ENCODE peak calls at places on chromosomes 1 and 21, in nine cellular contexts. One of them, this sample, is unnamed.

GRCh38 chr1:24236170-24237045 is 49.3 kb upstream of the IFNLR1 start:
- DNase-seq in spleen: no peak
- DNase-seq in activated T-cell treated with anti-CD3 and anti-CD28 coated beads for 1 hour: no peak
- DNase-seq in activated CD4-positive, alpha-beta T cell treated with anti-CD3 and anti-CD28 coated beads for 24 hours: peak; percentile 18
- DNase-seq in tibial artery: no peak
- DNase-seq in epithelial cell of esophagus: peak; percentile 95
- DNase-seq in endothelial cell: no peak
- DNase-seq in stimulated activated naive CD8-positive, alpha-beta T cell treated with anti-CD3 and anti-CD28 coated beads, Interleukin-15, Interleukin-2, amounts not matched to agents 100 U/mL and 50 U/mL, for 24 hours: peak; percentile 66
- DNase-seq in effector CD4-positive, alpha-beta T cell: no peak
- DNase-seq in this sample: peak; percentile 26

GRCh38 chr1:223137402-223138100 is 5.5 kb downstream of the TLR5 start:
- DNase-seq in spleen: no peak
- DNase-seq in activated T-cell treated with anti-CD3 and anti-CD28 coated beads for 1 hour: no peak
- DNase-seq in activated CD4-positive, alpha-beta T cell treated with anti-CD3 and anti-CD28 coated beads for 24 hours: no peak
- DNase-seq in tibial artery: no peak
- DNase-seq in epithelial cell of esophagus: peak; percentile 84
- DNase-seq in endothelial cell: no peak
- DNase-seq in stimulated activated naive CD8-positive, alpha-beta T cell treated with anti-CD3 and anti-CD28 coated beads, Interleukin-15, Interleukin-2, amounts not matched to agents 100 U/mL and 50 U/mL, for 24 hours: no peak
- DNase-seq in effector CD4-positive, alpha-beta T cell: no peak
- DNase-seq in this sample: peak; percentile 92

GRCh38 chr1:94105957-94106529 is 14.9 kb downstream of the ABCA4 start:
- DNase-seq in spleen: no peak
- DNase-seq in activated T-cell treated with anti-CD3 and anti-CD28 coated beads for 1 hour: no peak
- DNase-seq in activated CD4-positive, alpha-beta T cell treated with anti-CD3 and anti-CD28 coated beads for 24 hours: no peak
- DNase-seq in tibial artery: no peak
- DNase-seq in epithelial cell of esophagus: no peak
- DNase-seq in endothelial cell: no peak
- DNase-seq in stimulated activated naive CD8-positive, alpha-beta T cell treated with anti-CD3 and anti-CD28 coated beads, Interleukin-15, Interleukin-2, amounts not matched to agents 100 U/mL and 50 U/mL, for 24 hours: no peak
- DNase-seq in effector CD4-positive, alpha-beta T cell: no peak
- DNase-seq in this sample: no peak

GRCh38 chr1:213989740-213990472 is 2.1 kb downstream of the PROX1 start:
- DNase-seq in spleen: no peak
- DNase-seq in activated T-cell treated with anti-CD3 and anti-CD28 coated beads for 1 hour: no peak
- DNase-seq in activated CD4-positive, alpha-beta T cell treated with anti-CD3 and anti-CD28 coated beads for 24 hours: no peak
- DNase-seq in tibial artery: no peak
- DNase-seq in epithelial cell of esophagus: peak; percentile 2
- DNase-seq in endothelial cell: no peak
- DNase-seq in stimulated activated naive CD8-positive, alpha-beta T cell treated with anti-CD3 and anti-CD28 coated beads, Interleukin-15, Interleukin-2, amounts not matched to agents 100 U/mL and 50 U/mL, for 24 hours: no peak
- DNase-seq in effector CD4-positive, alpha-beta T cell: no peak
- DNase-seq in this sample: peak; percentile 5

GRCh38 chr1:19477284-19478240 is 7.8 kb downstream of the CAPZB start:
- DNase-seq in spleen: peak; percentile 88
- DNase-seq in activated T-cell treated with anti-CD3 and anti-CD28 coated beads for 1 hour: no peak
- DNase-seq in activated CD4-positive, alpha-beta T cell treated with anti-CD3 and anti-CD28 coated beads for 24 hours: no peak
- DNase-seq in tibial artery: no peak
- DNase-seq in epithelial cell of esophagus: no peak
- DNase-seq in endothelial cell: no peak
- DNase-seq in stimulated activated naive CD8-positive, alpha-beta T cell treated with anti-CD3 and anti-CD28 coated beads, Interleukin-15, Interleukin-2, amounts not matched to agents 100 U/mL and 50 U/mL, for 24 hours: peak; percentile 65
- DNase-seq in effector CD4-positive, alpha-beta T cell: no peak
- DNase-seq in this sample: no peak

GRCh38 chr1:222815367-222815765 is 527 bp downstream of the DISP1 start:
- DNase-seq in spleen: no peak
- DNase-seq in activated T-cell treated with anti-CD3 and anti-CD28 coated beads for 1 hour: peak; percentile 41
- DNase-seq in activated CD4-positive, alpha-beta T cell treated with anti-CD3 and anti-CD28 coated beads for 24 hours: peak; percentile 49
- DNase-seq in tibial artery: no peak
- DNase-seq in epithelial cell of esophagus: peak; percentile 44
- DNase-seq in endothelial cell: no peak
- DNase-seq in stimulated activated naive CD8-positive, alpha-beta T cell treated with anti-CD3 and anti-CD28 coated beads, Interleukin-15, Interleukin-2, amounts not matched to agents 100 U/mL and 50 U/mL, for 24 hours: peak; percentile 82
- DNase-seq in effector CD4-positive, alpha-beta T cell: peak; percentile 28
- DNase-seq in this sample: peak; percentile 75

GRCh38 chr1:53526451-53527101 is 67.4 kb downstream of the DMRTB1 start:
- DNase-seq in spleen: no peak
- DNase-seq in activated T-cell treated with anti-CD3 and anti-CD28 coated beads for 1 hour: no peak
- DNase-seq in activated CD4-positive, alpha-beta T cell treated with anti-CD3 and anti-CD28 coated beads for 24 hours: no peak
- DNase-seq in tibial artery: peak; percentile 88
- DNase-seq in epithelial cell of esophagus: no peak
- DNase-seq in endothelial cell: no peak
- DNase-seq in stimulated activated naive CD8-positive, alpha-beta T cell treated with anti-CD3 and anti-CD28 coated beads, Interleukin-15, Interleukin-2, amounts not matched to agents 100 U/mL and 50 U/mL, for 24 hours: no peak
- DNase-seq in effector CD4-positive, alpha-beta T cell: no peak
- DNase-seq in this sample: peak; percentile 95

GRCh38 chr21:34112316-34113033 is 39.1 kb downstream of the MRPS6 start:
- DNase-seq in spleen: no peak
- DNase-seq in activated T-cell treated with anti-CD3 and anti-CD28 coated beads for 1 hour: no peak
- DNase-seq in activated CD4-positive, alpha-beta T cell treated with anti-CD3 and anti-CD28 coated beads for 24 hours: no peak
- DNase-seq in tibial artery: no peak
- DNase-seq in epithelial cell of esophagus: no peak
- DNase-seq in endothelial cell: no peak
- DNase-seq in stimulated activated naive CD8-positive, alpha-beta T cell treated with anti-CD3 and anti-CD28 coated beads, Interleukin-15, Interleukin-2, amounts not matched to agents 100 U/mL and 50 U/mL, for 24 hours: no peak
- DNase-seq in effector CD4-positive, alpha-beta T cell: no peak
- DNase-seq in this sample: no peak

GRCh38 chr1:16718908-16719533 is 21.3 kb upstream of the RNU1-4 start:
- DNase-seq in spleen: peak; percentile 72
- DNase-seq in activated T-cell treated with anti-CD3 and anti-CD28 coated beads for 1 hour: no peak
- DNase-seq in activated CD4-positive, alpha-beta T cell treated with anti-CD3 and anti-CD28 coated beads for 24 hours: no peak
- DNase-seq in tibial artery: peak; percentile 66
- DNase-seq in epithelial cell of esophagus: no peak
- DNase-seq in endothelial cell: peak; percentile 9
- DNase-seq in stimulated activated naive CD8-positive, alpha-beta T cell treated with anti-CD3 and anti-CD28 coated beads, Interleukin-15, Interleukin-2, amounts not matched to agents 100 U/mL and 50 U/mL, for 24 hours: no peak
- DNase-seq in effector CD4-positive, alpha-beta T cell: no peak
- DNase-seq in this sample: no peak

GRCh38 chr1:56331892-56332567 is 247.3 kb downstream of the PLPP3 start:
- DNase-seq in spleen: no peak
- DNase-seq in activated T-cell treated with anti-CD3 and anti-CD28 coated beads for 1 hour: no peak
- DNase-seq in activated CD4-positive, alpha-beta T cell treated with anti-CD3 and anti-CD28 coated beads for 24 hours: no peak
- DNase-seq in tibial artery: no peak
- DNase-seq in epithelial cell of esophagus: peak; percentile 52
- DNase-seq in endothelial cell: no peak
- DNase-seq in stimulated activated naive CD8-positive, alpha-beta T cell treated with anti-CD3 and anti-CD28 coated beads, Interleukin-15, Interleukin-2, amounts not matched to agents 100 U/mL and 50 U/mL, for 24 hours: no peak
- DNase-seq in effector CD4-positive, alpha-beta T cell: no peak
- DNase-seq in this sample: no peak

GRCh38 chr1:54882483-54882882 is 4.5 kb downstream of the DHCR24 start:
- DNase-seq in spleen: no peak
- DNase-seq in activated T-cell treated with anti-CD3 and anti-CD28 coated beads for 1 hour: no peak
- DNase-seq in activated CD4-positive, alpha-beta T cell treated with anti-CD3 and anti-CD28 coated beads for 24 hours: no peak
- DNase-seq in tibial artery: no peak
- DNase-seq in epithelial cell of esophagus: peak; percentile 76
- DNase-seq in endothelial cell: no peak
- DNase-seq in stimulated activated naive CD8-positive, alpha-beta T cell treated with anti-CD3 and anti-CD28 coated beads, Interleukin-15, Interleukin-2, amounts not matched to agents 100 U/mL and 50 U/mL, for 24 hours: no peak
- DNase-seq in effector CD4-positive, alpha-beta T cell: no peak
- DNase-seq in this sample: peak; percentile 27

GRCh38 chr1:84365225-84366221 is 32.8 kb upstream of the DNASE2B start:
- DNase-seq in spleen: no peak
- DNase-seq in activated T-cell treated with anti-CD3 and anti-CD28 coated beads for 1 hour: no peak
- DNase-seq in activated CD4-positive, alpha-beta T cell treated with anti-CD3 and anti-CD28 coated beads for 24 hours: no peak
- DNase-seq in tibial artery: no peak
- DNase-seq in epithelial cell of esophagus: peak; percentile 85
- DNase-seq in endothelial cell: no peak
- DNase-seq in stimulated activated naive CD8-positive, alpha-beta T cell treated with anti-CD3 and anti-CD28 coated beads, Interleukin-15, Interleukin-2, amounts not matched to agents 100 U/mL and 50 U/mL, for 24 hours: peak; percentile 43
- DNase-seq in effector CD4-positive, alpha-beta T cell: no peak
- DNase-seq in this sample: peak; percentile 87

GRCh38 chr21:41560701-41561158 is 52.8 kb upstream of the TMPRSS2 start:
- DNase-seq in spleen: no peak
- DNase-seq in activated T-cell treated with anti-CD3 and anti-CD28 coated beads for 1 hour: no peak
- DNase-seq in activated CD4-positive, alpha-beta T cell treated with anti-CD3 and anti-CD28 coated beads for 24 hours: no peak
- DNase-seq in tibial artery: no peak
- DNase-seq in epithelial cell of esophagus: no peak
- DNase-seq in endothelial cell: no peak
- DNase-seq in stimulated activated naive CD8-positive, alpha-beta T cell treated with anti-CD3 and anti-CD28 coated beads, Interleukin-15, Interleukin-2, amounts not matched to agents 100 U/mL and 50 U/mL, for 24 hours: no peak
- DNase-seq in effector CD4-positive, alpha-beta T cell: no peak
- DNase-seq in this sample: no peak

GRCh38 chr1:175749075-175749474 is 5.7 kb upstream of the TNR start:
- DNase-seq in spleen: no peak
- DNase-seq in activated T-cell treated with anti-CD3 and anti-CD28 coated beads for 1 hour: no peak
- DNase-seq in activated CD4-positive, alpha-beta T cell treated with anti-CD3 and anti-CD28 coated beads for 24 hours: no peak
- DNase-seq in tibial artery: peak; percentile 49
- DNase-seq in epithelial cell of esophagus: no peak
- DNase-seq in endothelial cell: no peak
- DNase-seq in stimulated activated naive CD8-positive, alpha-beta T cell treated with anti-CD3 and anti-CD28 coated beads, Interleukin-15, Interleukin-2, amounts not matched to agents 100 U/mL and 50 U/mL, for 24 hours: no peak
- DNase-seq in effector CD4-positive, alpha-beta T cell: no peak
- DNase-seq in this sample: no peak

GRCh38 chr21:45407629-45408247 is 2.8 kb downstream of the COL18A1 start:
- DNase-seq in spleen: peak; percentile 49
- DNase-seq in activated T-cell treated with anti-CD3 and anti-CD28 coated beads for 1 hour: no peak
- DNase-seq in activated CD4-positive, alpha-beta T cell treated with anti-CD3 and anti-CD28 coated beads for 24 hours: no peak
- DNase-seq in tibial artery: peak; percentile 68
- DNase-seq in epithelial cell of esophagus: peak; percentile 63
- DNase-seq in endothelial cell: no peak
- DNase-seq in stimulated activated naive CD8-positive, alpha-beta T cell treated with anti-CD3 and anti-CD28 coated beads, Interleukin-15, Interleukin-2, amounts not matched to agents 100 U/mL and 50 U/mL, for 24 hours: no peak
- DNase-seq in effector CD4-positive, alpha-beta T cell: no peak
- DNase-seq in this sample: no peak

GRCh38 chr1:151905070-151905442 is 4.3 kb downstream of the THEM4 start:
- DNase-seq in spleen: no peak
- DNase-seq in activated T-cell treated with anti-CD3 and anti-CD28 coated beads for 1 hour: peak; percentile 53
- DNase-seq in activated CD4-positive, alpha-beta T cell treated with anti-CD3 and anti-CD28 coated beads for 24 hours: peak; percentile 38
- DNase-seq in tibial artery: no peak
- DNase-seq in epithelial cell of esophagus: no peak
- DNase-seq in endothelial cell: no peak
- DNase-seq in stimulated activated naive CD8-positive, alpha-beta T cell treated with anti-CD3 and anti-CD28 coated beads, Interleukin-15, Interleukin-2, amounts not matched to agents 100 U/mL and 50 U/mL, for 24 hours: peak; percentile 66
- DNase-seq in effector CD4-positive, alpha-beta T cell: peak; percentile 44
- DNase-seq in this sample: no peak

GRCh38 chr21:46154955-46155513 is 345 bp downstream of the FTCD start:
- DNase-seq in spleen: no peak
- DNase-seq in activated T-cell treated with anti-CD3 and anti-CD28 coated beads for 1 hour: no peak
- DNase-seq in activated CD4-positive, alpha-beta T cell treated with anti-CD3 and anti-CD28 coated beads for 24 hours: no peak
- DNase-seq in tibial artery: peak; percentile 59
- DNase-seq in epithelial cell of esophagus: no peak
- DNase-seq in endothelial cell: no peak
- DNase-seq in stimulated activated naive CD8-positive, alpha-beta T cell treated with anti-CD3 and anti-CD28 coated beads, Interleukin-15, Interleukin-2, amounts not matched to agents 100 U/mL and 50 U/mL, for 24 hours: peak; percentile 2
- DNase-seq in effector CD4-positive, alpha-beta T cell: no peak
- DNase-seq in this sample: no peak

GRCh38 chr1:226512076-226512728 is 36.4 kb upstream of the STUM start:
- DNase-seq in spleen: no peak
- DNase-seq in activated T-cell treated with anti-CD3 and anti-CD28 coated beads for 1 hour: no peak
- DNase-seq in activated CD4-positive, alpha-beta T cell treated with anti-CD3 and anti-CD28 coated beads for 24 hours: no peak
- DNase-seq in tibial artery: no peak
- DNase-seq in epithelial cell of esophagus: peak; percentile 71
- DNase-seq in endothelial cell: no peak
- DNase-seq in stimulated activated naive CD8-positive, alpha-beta T cell treated with anti-CD3 and anti-CD28 coated beads, Interleukin-15, Interleukin-2, amounts not matched to agents 100 U/mL and 50 U/mL, for 24 hours: no peak
- DNase-seq in effector CD4-positive, alpha-beta T cell: no peak
- DNase-seq in this sample: no peak

GRCh38 chr1:24195146-24195545 is 8.1 kb upstream of the IFNLR1 start:
- DNase-seq in spleen: no peak
- DNase-seq in activated T-cell treated with anti-CD3 and anti-CD28 coated beads for 1 hour: no peak
- DNase-seq in activated CD4-positive, alpha-beta T cell treated with anti-CD3 and anti-CD28 coated beads for 24 hours: no peak
- DNase-seq in tibial artery: no peak
- DNase-seq in epithelial cell of esophagus: peak; percentile 67
- DNase-seq in endothelial cell: no peak
- DNase-seq in stimulated activated naive CD8-positive, alpha-beta T cell treated with anti-CD3 and anti-CD28 coated beads, Interleukin-15, Interleukin-2, amounts not matched to agents 100 U/mL and 50 U/mL, for 24 hours: no peak
- DNase-seq in effector CD4-positive, alpha-beta T cell: no peak
- DNase-seq in this sample: no peak

GRCh38 chr1:87130437-87130836 is 198.2 kb upstream of the LMO4 start:
- DNase-seq in spleen: no peak
- DNase-seq in activated T-cell treated with anti-CD3 and anti-CD28 coated beads for 1 hour: no peak
- DNase-seq in activated CD4-positive, alpha-beta T cell treated with anti-CD3 and anti-CD28 coated beads for 24 hours: no peak
- DNase-seq in tibial artery: no peak
- DNase-seq in epithelial cell of esophagus: no peak
- DNase-seq in endothelial cell: no peak
- DNase-seq in stimulated activated naive CD8-positive, alpha-beta T cell treated with anti-CD3 and anti-CD28 coated beads, Interleukin-15, Interleukin-2, amounts not matched to agents 100 U/mL and 50 U/mL, for 24 hours: no peak
- DNase-seq in effector CD4-positive, alpha-beta T cell: no peak
- DNase-seq in this sample: no peak

GRCh38 chr1:153355445-153356071 is 2.1 kb upstream of the S100A9 start:
- DNase-seq in spleen: peak; percentile 94
- DNase-seq in activated T-cell treated with anti-CD3 and anti-CD28 coated beads for 1 hour: peak; percentile 20
- DNase-seq in activated CD4-positive, alpha-beta T cell treated with anti-CD3 and anti-CD28 coated beads for 24 hours: peak; percentile 11
- DNase-seq in tibial artery: peak; percentile 73
- DNase-seq in epithelial cell of esophagus: peak; percentile 95
- DNase-seq in endothelial cell: peak; percentile 65
- DNase-seq in stimulated activated naive CD8-positive, alpha-beta T cell treated with anti-CD3 and anti-CD28 coated beads, Interleukin-15, Interleukin-2, amounts not matched to agents 100 U/mL and 50 U/mL, for 24 hours: peak; percentile 45
- DNase-seq in effector CD4-positive, alpha-beta T cell: no peak
- DNase-seq in this sample: peak; percentile 38

GRCh38 chr1:38117444-38117887 is 70.9 kb upstream of the POU3F1 start:
- DNase-seq in spleen: no peak
- DNase-seq in activated T-cell treated with anti-CD3 and anti-CD28 coated beads for 1 hour: no peak
- DNase-seq in activated CD4-positive, alpha-beta T cell treated with anti-CD3 and anti-CD28 coated beads for 24 hours: no peak
- DNase-seq in tibial artery: no peak
- DNase-seq in epithelial cell of esophagus: peak; percentile 94
- DNase-seq in endothelial cell: no peak
- DNase-seq in stimulated activated naive CD8-positive, alpha-beta T cell treated with anti-CD3 and anti-CD28 coated beads, Interleukin-15, Interleukin-2, amounts not matched to agents 100 U/mL and 50 U/mL, for 24 hours: no peak
- DNase-seq in effector CD4-positive, alpha-beta T cell: no peak
- DNase-seq in this sample: no peak

GRCh38 chr1:53378061-53378460 is 50.2 kb upstream of the LRP8 start:
- DNase-seq in spleen: peak; percentile 59
- DNase-seq in activated T-cell treated with anti-CD3 and anti-CD28 coated beads for 1 hour: no peak
- DNase-seq in activated CD4-positive, alpha-beta T cell treated with anti-CD3 and anti-CD28 coated beads for 24 hours: no peak
- DNase-seq in tibial artery: peak; percentile 13
- DNase-seq in epithelial cell of esophagus: no peak
- DNase-seq in endothelial cell: no peak
- DNase-seq in stimulated activated naive CD8-positive, alpha-beta T cell treated with anti-CD3 and anti-CD28 coated beads, Interleukin-15, Interleukin-2, amounts not matched to agents 100 U/mL and 50 U/mL, for 24 hours: no peak
- DNase-seq in effector CD4-positive, alpha-beta T cell: no peak
- DNase-seq in this sample: no peak

GRCh38 chr1:100359139-100359538 is 6.8 kb downstream of the CDC14A start:
- DNase-seq in spleen: peak; percentile 59
- DNase-seq in activated T-cell treated with anti-CD3 and anti-CD28 coated beads for 1 hour: no peak
- DNase-seq in activated CD4-positive, alpha-beta T cell treated with anti-CD3 and anti-CD28 coated beads for 24 hours: no peak
- DNase-seq in tibial artery: no peak
- DNase-seq in epithelial cell of esophagus: no peak
- DNase-seq in endothelial cell: no peak
- DNase-seq in stimulated activated naive CD8-positive, alpha-beta T cell treated with anti-CD3 and anti-CD28 coated beads, Interleukin-15, Interleukin-2, amounts not matched to agents 100 U/mL and 50 U/mL, for 24 hours: no peak
- DNase-seq in effector CD4-positive, alpha-beta T cell: no peak
- DNase-seq in this sample: no peak

GRCh38 chr1:42682739-42683529 is 716 bp downstream of the YBX1 start:
- DNase-seq in spleen: peak; percentile 96
- DNase-seq in activated T-cell treated with anti-CD3 and anti-CD28 coated beads for 1 hour: peak; percentile 40
- DNase-seq in activated CD4-positive, alpha-beta T cell treated with anti-CD3 and anti-CD28 coated beads for 24 hours: peak; percentile 33
- DNase-seq in tibial artery: peak; percentile 83
- DNase-seq in epithelial cell of esophagus: peak; percentile 68
- DNase-seq in endothelial cell: peak; percentile 51
- DNase-seq in stimulated activated naive CD8-positive, alpha-beta T cell treated with anti-CD3 and anti-CD28 coated beads, Interleukin-15, Interleukin-2, amounts not matched to agents 100 U/mL and 50 U/mL, for 24 hours: peak; percentile 74
- DNase-seq in effector CD4-positive, alpha-beta T cell: peak; percentile 56
- DNase-seq in this sample: peak; percentile 91

GRCh38 chr1:223350361-223350908 is 13.5 kb downstream of the SUSD4 start:
- DNase-seq in spleen: no peak
- DNase-seq in activated T-cell treated with anti-CD3 and anti-CD28 coated beads for 1 hour: no peak
- DNase-seq in activated CD4-positive, alpha-beta T cell treated with anti-CD3 and anti-CD28 coated beads for 24 hours: no peak
- DNase-seq in tibial artery: no peak
- DNase-seq in epithelial cell of esophagus: no peak
- DNase-seq in endothelial cell: no peak
- DNase-seq in stimulated activated naive CD8-positive, alpha-beta T cell treated with anti-CD3 and anti-CD28 coated beads, Interleukin-15, Interleukin-2, amounts not matched to agents 100 U/mL and 50 U/mL, for 24 hours: no peak
- DNase-seq in effector CD4-positive, alpha-beta T cell: no peak
- DNase-seq in this sample: no peak

GRCh38 chr1:15358565-15359133 is 51.0 kb upstream of the EFHD2 start:
- DNase-seq in spleen: no peak
- DNase-seq in activated T-cell treated with anti-CD3 and anti-CD28 coated beads for 1 hour: no peak
- DNase-seq in activated CD4-positive, alpha-beta T cell treated with anti-CD3 and anti-CD28 coated beads for 24 hours: no peak
- DNase-seq in tibial artery: no peak
- DNase-seq in epithelial cell of esophagus: no peak
- DNase-seq in endothelial cell: no peak
- DNase-seq in stimulated activated naive CD8-positive, alpha-beta T cell treated with anti-CD3 and anti-CD28 coated beads, Interleukin-15, Interleukin-2, amounts not matched to agents 100 U/mL and 50 U/mL, for 24 hours: no peak
- DNase-seq in effector CD4-positive, alpha-beta T cell: no peak
- DNase-seq in this sample: no peak

GRCh38 chr1:41619511-41620364 is 135.3 kb upstream of the EDN2 start:
- DNase-seq in spleen: no peak
- DNase-seq in activated T-cell treated with anti-CD3 and anti-CD28 coated beads for 1 hour: no peak
- DNase-seq in activated CD4-positive, alpha-beta T cell treated with anti-CD3 and anti-CD28 coated beads for 24 hours: no peak
- DNase-seq in tibial artery: peak; percentile 15
- DNase-seq in epithelial cell of esophagus: no peak
- DNase-seq in endothelial cell: no peak
- DNase-seq in stimulated activated naive CD8-positive, alpha-beta T cell treated with anti-CD3 and anti-CD28 coated beads, Interleukin-15, Interleukin-2, amounts not matched to agents 100 U/mL and 50 U/mL, for 24 hours: no peak
- DNase-seq in effector CD4-positive, alpha-beta T cell: no peak
- DNase-seq in this sample: no peak

GRCh38 chr1:237383825-237384612 is 342.0 kb downstream of the RYR2 start:
- DNase-seq in spleen: no peak
- DNase-seq in activated T-cell treated with anti-CD3 and anti-CD28 coated beads for 1 hour: no peak
- DNase-seq in activated CD4-positive, alpha-beta T cell treated with anti-CD3 and anti-CD28 coated beads for 24 hours: no peak
- DNase-seq in tibial artery: no peak
- DNase-seq in epithelial cell of esophagus: peak; percentile 2
- DNase-seq in endothelial cell: no peak
- DNase-seq in stimulated activated naive CD8-positive, alpha-beta T cell treated with anti-CD3 and anti-CD28 coated beads, Interleukin-15, Interleukin-2, amounts not matched to agents 100 U/mL and 50 U/mL, for 24 hours: no peak
- DNase-seq in effector CD4-positive, alpha-beta T cell: no peak
- DNase-seq in this sample: peak; percentile 73

GRCh38 chr1:1420654-1421134 is 382 bp downstream of the ANKRD65 start:
- DNase-seq in spleen: no peak
- DNase-seq in activated T-cell treated with anti-CD3 and anti-CD28 coated beads for 1 hour: no peak
- DNase-seq in activated CD4-positive, alpha-beta T cell treated with anti-CD3 and anti-CD28 coated beads for 24 hours: no peak
- DNase-seq in tibial artery: no peak
- DNase-seq in epithelial cell of esophagus: no peak
- DNase-seq in endothelial cell: no peak
- DNase-seq in stimulated activated naive CD8-positive, alpha-beta T cell treated with anti-CD3 and anti-CD28 coated beads, Interleukin-15, Interleukin-2, amounts not matched to agents 100 U/mL and 50 U/mL, for 24 hours: no peak
- DNase-seq in effector CD4-positive, alpha-beta T cell: no peak
- DNase-seq in this sample: no peak

GRCh38 chr1:108017698-108018097 is 52.7 kb upstream of the VAV3 start:
- DNase-seq in spleen: no peak
- DNase-seq in activated T-cell treated with anti-CD3 and anti-CD28 coated beads for 1 hour: no peak
- DNase-seq in activated CD4-positive, alpha-beta T cell treated with anti-CD3 and anti-CD28 coated beads for 24 hours: no peak
- DNase-seq in tibial artery: no peak
- DNase-seq in epithelial cell of esophagus: peak; percentile 59
- DNase-seq in endothelial cell: no peak
- DNase-seq in stimulated activated naive CD8-positive, alpha-beta T cell treated with anti-CD3 and anti-CD28 coated beads, Interleukin-15, Interleukin-2, amounts not matched to agents 100 U/mL and 50 U/mL, for 24 hours: peak; percentile 8
- DNase-seq in effector CD4-positive, alpha-beta T cell: no peak
- DNase-seq in this sample: no peak